ENCODE peak calls at places on chromosome 19, in eight cellular contexts. K is lower lobe of right lung, T is dorsolateral prefrontal cortex, I is heart right ventricle, M is iPS DF 6.9, D is endodermal cell, Z is AG04450, V is HL-60. N is an unnamed sample. For H3K27me3, the result is how much of the 10 kb centered on the place peaks cover.

GRCh38 chr19:42423462-42424344 is 3.5 kb downstream of the LIPE start:
- DNase-seq in K (peak), D (peak), T (peak), I (peak), Z (peak), M (no peak), V (no peak), N (peak)

GRCh38 chr19:40578442-40578908 is 1.8 kb downstream of the SHKBP1 start:
- DNase-seq in V (peak), K (no peak), Z (no peak), I (no peak), M (no peak), T (no peak), D (peak), N (no peak)

GRCh38 chr19:36093146-36093662 is 17.7 kb upstream of the OVOL3 start:
- DNase-seq in D (no peak), K (no peak), Z (no peak), V (no peak), M (no peak), I (no peak), T (no peak), N (no peak)

GRCh38 chr19:5947435-5947834 is 30.5 kb downstream of the RANBP3 start:
- DNase-seq in K (peak), Z (no peak), D (no peak), I (peak), M (no peak), T (peak), V (peak), N (no peak)

GRCh38 chr19:12834418-12834943 is at the start of gene RTBDN:
- DNase-seq in Z (no peak), T (peak), K (no peak), D (peak), V (no peak), M (no peak), I (no peak), N (no peak)

GRCh38 chr19:50329146-50329925 is at the start of gene KCNC3:
- DNase-seq in Z (peak), K (peak), D (peak), T (peak), M (no peak), V (peak), I (peak), N (peak)

GRCh38 chr19:35272122-35272715 is 3.5 kb downstream of the USF2 start:
- DNase-seq in M (no peak), I (no peak), D (no peak), V (no peak), Z (no peak), T (no peak), K (no peak), N (no peak)

GRCh38 chr19:8147579-8147978 is 1.8 kb downstream of the FBN3 start:
- DNase-seq in D (no peak), K (no peak), Z (no peak), T (no peak), V (no peak), M (no peak), I (no peak), N (no peak)

GRCh38 chr19:11421607-11422098 is 2.5 kb upstream of the RGL3 start:
- DNase-seq in K (peak), V (no peak), D (peak), T (no peak), Z (no peak), I (peak), M (no peak), N (no peak)

GRCh38 chr19:51441410-51442390 is 16.6 kb downstream of the SIGLEC8 start:
- DNase-seq in T (no peak), M (no peak), V (no peak), I (no peak), D (no peak), Z (no peak), K (no peak), N (no peak)

GRCh38 chr19:45591004-45591637 is 6.5 kb upstream of the OPA3 start:
- DNase-seq in Z (no peak), D (peak), V (no peak), K (peak), T (no peak), I (no peak), M (no peak), N (no peak)

GRCh38 chr19:289651-290538 is 1.3 kb downstream of the PLPP2 start:
- DNase-seq in V (no peak), D (peak), T (peak), K (peak), I (no peak), M (no peak), Z (no peak), N (no peak)

GRCh38 chr19:5955638-5955935 is 22.4 kb downstream of the RANBP3 start:
- DNase-seq in T (no peak), V (no peak), Z (no peak), M (no peak), D (no peak), K (no peak), I (no peak), N (no peak)

GRCh38 chr19:48543121-48543710 is 8.8 kb upstream of the SULT2B1 start:
- DNase-seq in T (no peak), Z (no peak), D (peak), M (no peak), K (peak), V (peak), I (no peak), N (no peak)

GRCh38 chr19:41872775-41873647 is 4.1 kb upstream of the CD79A start:
- DNase-seq in K (peak), Z (no peak), T (peak), M (peak), V (no peak), I (peak), D (peak), N (no peak)

GRCh38 chr19:46369817-46370216 is 22.9 kb downstream of the PPP5C start:
- DNase-seq in D (no peak), T (no peak), Z (no peak), V (no peak), I (no peak), M (no peak), K (no peak), N (no peak)

GRCh38 chr19:46571495-46571894 is 29.6 kb upstream of the CALM3 start:
- DNase-seq in V (no peak), M (peak), I (no peak), D (peak), K (no peak), T (no peak), Z (no peak), N (peak)

GRCh38 chr19:48094843-48095203 is 15.8 kb downstream of the PLA2G4C start:
- DNase-seq in M (no peak), V (no peak), K (no peak), Z (no peak), T (no peak), D (no peak), I (no peak), N (no peak)

DNA sequence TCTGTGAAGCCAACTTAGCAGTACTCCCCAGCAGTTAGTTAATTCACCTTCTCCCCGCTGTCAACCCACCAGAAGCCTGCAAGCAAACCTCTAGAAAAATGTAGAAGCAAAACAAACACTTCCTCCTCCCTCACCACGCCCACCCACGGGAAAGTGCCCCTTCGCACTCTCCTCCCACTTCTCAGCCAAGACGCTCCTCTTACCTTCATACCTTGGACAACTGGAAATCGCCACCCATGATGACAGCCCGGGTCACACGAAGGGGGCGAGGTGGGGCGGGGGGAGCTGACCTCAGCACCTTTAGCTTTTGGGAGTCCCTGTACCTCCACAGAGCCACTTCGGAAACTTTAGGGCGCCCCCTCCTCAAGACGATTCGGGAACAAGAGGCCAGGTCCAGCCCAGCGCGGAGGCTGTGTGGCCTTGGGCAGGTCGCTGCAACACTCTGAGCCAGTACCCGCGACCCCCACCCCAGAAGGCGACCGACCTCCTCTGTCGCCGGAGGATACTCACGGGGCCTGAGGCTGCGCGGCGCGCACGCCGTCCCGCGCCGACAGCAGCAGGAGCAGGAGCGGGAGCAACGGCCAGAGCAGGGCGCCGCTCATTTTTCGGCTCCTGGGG is 460 bp downstream of the CPAMD8 start:
- DNase-seq in M (no peak), D (peak), I (no peak), Z (no peak), V (no peak), T (no peak), K (peak), N (no peak)
- H3K27me3 ChIP-seq in M (under half), D (under half), I (under half), Z (under half), V (under half), T (under half), K (under half), N (under half)

GRCh38 chr19:55078996-55079395 is 3.3 kb downstream of the EPS8L1 start:
- DNase-seq in D (peak), Z (no peak), V (no peak), T (no peak), K (no peak), M (no peak), I (no peak), N (no peak)

GRCh38 chr19:55079400-55080038 is 3.9 kb downstream of the EPS8L1 start:
- DNase-seq in T (no peak), K (no peak), I (no peak), D (peak), Z (no peak), M (no peak), V (no peak), N (no peak)

GRCh38 chr19:55075366-55075998 is at the start of gene EPS8L1:
- DNase-seq in D (peak), Z (no peak), V (peak), M (no peak), K (peak), T (no peak), I (no peak), N (no peak)

GRCh38 chr19:55077106-55077505 is 1.4 kb downstream of the EPS8L1 start:
- DNase-seq in K (no peak), V (no peak), D (no peak), I (no peak), Z (no peak), T (no peak), M (no peak), N (no peak)

DNA sequence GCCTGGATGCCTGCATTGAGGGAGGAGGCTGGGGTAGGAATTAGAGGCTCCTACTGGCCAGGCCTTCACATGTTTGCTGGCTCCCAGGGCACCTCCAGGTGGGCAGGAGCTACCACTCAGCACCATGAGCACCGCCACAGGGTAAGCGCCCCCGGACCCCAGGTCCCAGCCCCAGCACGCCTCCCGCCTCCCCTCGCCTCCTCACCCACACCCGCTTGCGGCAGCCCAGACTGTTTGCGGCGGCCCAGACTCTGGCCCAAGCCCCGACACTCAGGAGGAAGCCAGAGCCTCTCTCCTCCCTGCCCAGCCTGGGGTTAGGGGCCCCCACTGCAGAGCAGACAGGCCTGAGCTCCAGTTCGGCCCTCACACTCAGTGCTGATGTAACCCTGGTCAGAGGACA is 652 bp downstream of the EPS8L1 start:
- DNase-seq in T (no peak), I (no peak), D (peak), M (no peak), V (no peak), Z (no peak), K (no peak), N (no peak)
- H3K27me3 ChIP-seq in T (under half), I (under half), D (under half), M (under half), V (under half), Z (under half), K (under half), N (half or more)

DNA sequence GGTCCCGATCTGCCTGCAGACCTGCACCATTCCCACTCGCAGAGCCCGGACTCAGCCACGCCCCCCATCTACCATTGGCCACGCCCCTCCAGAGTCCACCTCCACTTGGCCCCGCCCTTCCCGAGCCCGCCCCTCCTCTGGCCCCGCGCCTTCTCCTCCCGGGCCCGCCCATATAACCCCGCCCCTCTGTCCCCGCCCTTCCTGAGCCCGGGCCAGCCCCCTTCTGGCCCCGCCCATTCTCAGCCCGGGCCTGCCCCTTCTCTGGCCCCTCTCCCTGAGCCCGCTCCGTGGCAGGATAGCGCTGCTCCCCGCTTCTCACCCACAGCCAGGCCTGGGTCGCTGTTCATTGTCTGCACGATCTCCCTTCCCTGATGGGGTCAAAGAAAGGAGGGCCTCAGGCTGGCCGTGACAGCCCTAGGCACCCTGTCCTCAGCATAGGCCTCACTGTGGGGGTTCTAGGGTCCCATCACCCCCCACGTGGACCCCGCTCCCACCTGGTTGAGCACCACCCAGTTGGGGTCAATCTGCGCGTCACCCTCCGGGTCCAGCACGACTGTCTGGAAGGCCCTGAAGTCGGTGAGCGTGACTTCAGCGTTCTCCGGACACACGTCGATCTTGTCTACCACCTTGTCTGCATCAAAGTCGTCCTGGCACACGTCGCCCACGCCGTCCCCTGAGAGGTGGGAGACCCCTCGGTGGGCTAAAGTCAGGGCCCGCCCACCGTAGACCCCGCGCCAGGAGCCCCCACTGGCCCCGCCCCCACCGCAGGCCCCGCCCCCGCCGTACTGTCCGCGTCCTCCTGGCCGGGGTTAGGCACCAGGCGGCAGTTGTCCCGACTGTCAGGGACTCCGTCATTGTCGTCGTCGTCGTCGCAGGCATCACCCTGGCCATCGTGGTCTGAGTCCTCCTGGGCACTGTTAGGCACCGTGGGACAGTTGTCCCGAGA is 5.7 kb downstream of the COMP start:
- DNase-seq in Z (no peak), D (peak), I (peak), K (peak), V (no peak), T (peak), M (no peak), N (no peak)
- H3K27me3 ChIP-seq in Z (under half), D (half or more), I (half or more), K (half or more), V (half or more), T (under half), M (half or more), N (half or more)

GRCh38 chr19:54696117-54696548 is 28.1 kb upstream of the KIR3DL3 start:
- DNase-seq in Z (no peak), I (no peak), V (no peak), T (no peak), D (no peak), K (no peak), M (no peak), N (no peak)

GRCh38 chr19:54692294-54692615 is 29.5 kb downstream of the LILRB4 start:
- DNase-seq in Z (no peak), V (no peak), I (no peak), M (no peak), D (no peak), K (no peak), T (no peak), N (no peak)

GRCh38 chr19:54691582-54692293 is 29.0 kb downstream of the LILRB4 start:
- DNase-seq in Z (no peak), I (no peak), V (no peak), M (no peak), K (no peak), D (no peak), T (no peak), N (no peak)

GRCh38 chr19:54696766-54697165 is 27.5 kb upstream of the KIR3DL3 start:
- DNase-seq in I (no peak), V (no peak), D (no peak), Z (no peak), M (no peak), K (no peak), T (no peak), N (no peak)

DNA sequence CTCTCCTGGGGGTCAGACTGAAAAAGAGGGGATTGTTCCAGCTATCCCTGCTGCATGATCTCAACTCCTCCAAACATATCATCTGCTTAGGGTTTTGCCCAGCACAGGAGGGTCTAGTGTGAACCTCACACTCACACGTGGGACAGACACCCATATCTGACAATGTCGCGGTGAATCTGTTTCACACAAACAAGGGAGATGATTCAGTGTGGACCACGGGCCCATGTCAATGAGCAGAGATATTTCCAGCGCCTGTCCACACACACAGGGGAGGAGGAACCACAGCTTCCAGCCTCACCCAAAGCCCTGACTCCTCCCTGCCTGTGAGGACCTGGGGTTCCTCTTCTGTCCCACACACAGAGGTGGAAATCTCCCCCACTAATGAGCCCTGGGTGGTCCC is 29.6 kb upstream of the KIR3DL3 start:
- DNase-seq in M (no peak), Z (no peak), K (no peak), T (no peak), I (no peak), D (no peak), V (no peak), N (no peak)
- H3K27me3 ChIP-seq in M (under half), Z (under half), K (under half), T (under half), I (under half), D (under half), V (under half), N (half or more)

DNA sequence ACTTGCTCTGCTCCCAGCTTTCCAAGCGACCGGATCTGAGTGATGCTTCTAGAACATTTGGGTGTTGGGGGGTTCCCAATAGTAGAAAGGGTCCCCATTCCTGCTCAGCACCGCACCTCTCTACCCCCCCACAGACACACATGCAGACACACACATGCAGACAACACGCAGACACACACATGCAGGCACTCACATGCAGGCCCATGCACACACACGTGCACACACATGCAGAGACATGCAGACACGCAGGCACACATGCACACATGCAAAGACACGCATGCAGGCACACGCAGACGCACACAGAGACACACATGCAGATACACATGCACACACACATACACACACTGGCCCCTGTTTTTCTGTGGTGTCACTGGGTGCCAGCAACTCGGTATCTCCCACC is 23.8 kb downstream of the ONECUT3 start:
- DNase-seq in Z (no peak), I (no peak), M (no peak), T (no peak), K (no peak), V (no peak), D (no peak), N (no peak)
- H3K27me3 ChIP-seq in Z (half or more), I (half or more), M (under half), T (half or more), K (half or more), V (half or more), D (half or more), N (half or more)